ENCODE peak calls at places on chromosomes 6 and 20, in seven cellular contexts. J, H, R, S, K, A and G are unnamed samples.

GRCh38 chr6:105111871-105112270 is 67.9 kb downstream of the POPDC3 start:
- DNase-seq in J (no peak), K (no peak), S (no peak), R (no peak), A (no peak), H (peak), G (no peak)

GRCh38 chr20:57212890-57213276 is 53.6 kb downstream of the BMP7 start:
- DNase-seq in R (no peak), J (no peak), K (no peak), S (no peak), A (no peak), H (no peak), G (no peak)

GRCh38 chr6:53986721-53987526 is 124.3 kb upstream of the MLIP start:
- DNase-seq in K (no peak), A (no peak), H (peak), S (no peak), J (no peak), R (peak), G (no peak)

GRCh38 chr6:21067521-21067920 is 526.0 kb upstream of the SOX4 start:
- DNase-seq in S (peak), H (no peak), J (no peak), K (no peak), R (peak), A (no peak), G (no peak)

GRCh38 chr6:126439040-126439439 is 99.1 kb downstream of the CENPW start:
- DNase-seq in K (no peak), R (no peak), J (no peak), H (no peak), A (no peak), S (no peak), G (no peak)

GRCh38 chr6:93417421-93417996 is 1.9 kb downstream of the EPHA7 start:
- DNase-seq in R (peak), S (no peak), H (no peak), J (no peak), A (no peak), K (no peak), G (no peak)

GRCh38 chr6:9139762-9140161 is 704.4 kb upstream of the SLC35B3 start:
- DNase-seq in A (no peak), K (no peak), R (no peak), S (no peak), H (no peak), J (no peak), G (no peak)

GRCh38 chr6:83359638-83360037 is 71.2 kb downstream of the ME1 start:
- DNase-seq in A (no peak), H (no peak), R (no peak), K (no peak), J (no peak), S (no peak), G (no peak)

GRCh38 chr6:97443408-97444080 is 160.5 kb upstream of the MMS22L start:
- DNase-seq in R (no peak), A (no peak), K (no peak), S (no peak), J (no peak), H (peak), G (no peak)

GRCh38 chr20:10474606-10475184 is 39.6 kb downstream of the SLX4IP start:
- DNase-seq in A (no peak), K (no peak), S (no peak), H (no peak), R (no peak), J (no peak), G (no peak)

GRCh38 chr20:10466855-10467254 is 31.8 kb downstream of the SLX4IP start:
- DNase-seq in A (no peak), K (no peak), R (peak), S (no peak), H (peak), J (no peak), G (no peak)

GRCh38 chr20:10467985-10468845 is 33.1 kb downstream of the SLX4IP start:
- DNase-seq in R (peak), H (no peak), A (no peak), S (no peak), K (no peak), J (no peak), G (no peak)

GRCh38 chr20:10466325-10466724 is 31.2 kb downstream of the SLX4IP start:
- DNase-seq in A (no peak), H (peak), S (no peak), R (peak), J (no peak), K (no peak), G (no peak)

GRCh38 chr20:10469599-10469998 is 34.5 kb downstream of the SLX4IP start:
- DNase-seq in A (no peak), J (no peak), K (no peak), H (peak), S (peak), R (peak), G (peak)
- TF ChIP-seq POLR2AphosphoS5 in A (no peak), J (no peak), K (no peak), H (no peak), S (no peak), R (no peak), G (no peak)

GRCh38 chr20:61414455-61414991 is 162.5 kb downstream of the CDH4 start:
- DNase-seq in J (no peak), S (no peak), A (no peak), K (no peak), H (no peak), R (no peak), G (no peak)
- TF ChIP-seq POLR2AphosphoS5 in J (no peak), S (no peak), A (no peak), K (no peak), H (no peak), R (no peak), G (no peak)

DNA sequence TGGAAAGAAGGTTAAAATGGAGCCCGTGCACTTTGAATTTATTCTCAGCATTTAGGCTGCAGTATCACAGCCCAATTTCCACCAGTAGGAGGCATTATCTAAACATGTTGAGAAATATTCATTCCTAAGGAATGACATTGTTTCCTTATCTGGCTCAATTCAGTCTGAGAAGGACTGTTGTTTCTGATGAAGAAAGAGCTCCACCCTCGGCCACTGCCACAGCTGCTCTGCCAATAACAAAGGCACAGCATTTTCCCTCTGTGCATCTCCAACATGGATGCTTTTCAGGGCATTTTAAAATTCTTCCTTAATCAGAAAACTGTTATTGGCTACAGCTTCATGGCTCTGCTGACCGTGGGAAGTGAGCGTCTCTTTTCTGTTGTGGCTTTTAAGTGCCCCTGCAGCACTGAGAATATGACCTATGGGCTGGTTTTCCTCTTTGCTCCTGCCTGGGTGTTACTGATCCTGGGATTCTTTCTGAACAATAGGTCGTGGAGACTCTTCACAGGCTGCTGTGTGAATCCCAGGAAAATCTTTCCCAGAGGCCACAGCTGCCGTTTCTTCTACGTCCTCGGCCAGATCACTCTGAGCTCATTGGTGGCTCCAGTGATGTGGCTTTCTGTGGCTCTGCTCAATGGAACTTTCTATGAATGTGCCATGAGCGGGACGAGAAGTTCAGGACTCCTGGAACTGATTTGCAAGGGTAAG is at the start of gene CALHM5:
- DNase-seq in R (peak), S (peak), H (peak), J (no peak), A (no peak), K (no peak), G (no peak)
- TF ChIP-seq POLR2AphosphoS5 in R (no peak), S (no peak), H (no peak), J (no peak), A (no peak), K (no peak), G (no peak)

DNA sequence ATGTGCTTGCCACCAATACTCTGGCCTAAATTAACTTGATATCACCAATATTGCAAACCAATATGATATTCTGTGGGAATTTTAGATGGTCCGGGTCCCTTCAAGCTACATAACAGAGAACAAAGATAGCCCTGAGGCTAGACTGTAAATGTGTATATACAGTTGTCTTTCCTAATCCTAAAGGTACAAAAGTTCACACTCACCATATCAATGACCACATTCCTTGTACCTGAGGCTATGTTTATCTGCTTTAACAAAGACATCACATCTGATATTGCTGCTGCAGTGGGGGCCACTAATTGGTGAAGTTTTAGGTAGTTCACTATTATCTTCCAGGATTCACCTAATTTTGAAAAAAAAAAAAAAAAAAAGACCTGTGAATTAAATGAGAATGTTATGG is 38.6 kb upstream of the VGLL2 start:
- DNase-seq in S (no peak), H (no peak), R (no peak), A (no peak), J (no peak), K (no peak), G (no peak)
- TF ChIP-seq POLR2AphosphoS5 in S (no peak), H (no peak), R (no peak), A (no peak), J (no peak), K (no peak), G (no peak)

GRCh38 chr6:146697921-146698320 is 99.1 kb downstream of the ADGB start:
- DNase-seq in A (no peak), J (no peak), H (no peak), R (no peak), K (no peak), S (no peak), G (no peak)

GRCh38 chr6:146701632-146702031 is 102.9 kb downstream of the ADGB start:
- DNase-seq in K (no peak), H (no peak), J (no peak), S (no peak), R (no peak), A (no peak), G (no peak)

GRCh38 chr6:146700078-146700686 is 101.4 kb downstream of the ADGB start:
- DNase-seq in H (peak), A (no peak), S (peak), K (no peak), R (peak), J (peak), G (peak)
- TF ChIP-seq POLR2AphosphoS5 in H (no peak), A (no peak), S (peak), K (no peak), R (no peak), J (no peak), G (peak)